ENCODE peak calls at places on chromosome 6, in five cellular contexts. F, W, T, R and B are unnamed samples.

GRCh38 chr6:12119085-12119588 is 107.0 kb downstream of the HIVEP1 start:
- DNase-seq in F (no peak), W (no peak), T (no peak), R (no peak), B (no peak)

GRCh38 chr6:106026748-106027147 is 59.4 kb upstream of the PRDM1 start:
- DNase-seq in F (no peak), W (no peak), T (no peak), R (no peak), B (no peak)

GRCh38 chr6:136249336-136249735 is 775 bp downstream of the MTFR2 start:
- DNase-seq in F (no peak), W (no peak), T (no peak), R (no peak), B (no peak)

GRCh38 chr6:1771324-1771723 is 161.6 kb downstream of the FOXC1 start:
- DNase-seq in F (no peak), W (no peak), T (no peak), R (no peak), B (no peak)

GRCh38 chr6:53361549-53362031 is 12.8 kb upstream of the ELOVL5 start:
- DNase-seq in F (no peak), W (no peak), T (no peak), R (no peak), B (no peak)

GRCh38 chr6:26043389-26044139 is 43.7 kb upstream of the HFE start:
- DNase-seq in F (peak; percentile 87), W (no peak), T (peak; percentile 76), R (peak; percentile 82), B (no peak)

GRCh38 chr6:151275566-151275965 is 35.8 kb downstream of the AKAP12 start:
- DNase-seq in F (no peak), W (no peak), T (no peak), R (no peak), B (no peak)

GRCh38 chr6:170032197-170032596 is 258.7 kb downstream of the DLL1 start:
- DNase-seq in F (no peak), W (no peak), T (peak; percentile 22), R (peak; percentile 5), B (no peak)

GRCh38 chr6:143325379-143326140 is 124.9 kb downstream of the ADAT2 start:
- DNase-seq in F (no peak), W (no peak), T (no peak), R (no peak), B (no peak)

GRCh38 chr6:13733178-13733851 is 21.7 kb upstream of the RANBP9 start:
- DNase-seq in F (peak; percentile 84), W (no peak), T (peak; percentile 44), R (peak; percentile 66), B (no peak)

GRCh38 chr6:125743604-125744003 is 5.8 kb upstream of the HEY2 start:
- DNase-seq in F (no peak), W (no peak), T (no peak), R (no peak), B (no peak)

GRCh38 chr6:144334150-144334708 is 49.1 kb downstream of the UTRN start:
- DNase-seq in F (no peak), W (no peak), T (no peak), R (peak; percentile 65), B (no peak)

GRCh38 chr6:47733879-47734558 is 35.6 kb downstream of the ADGRF4 start:
- DNase-seq in F (peak; percentile 13), W (peak; percentile 26), T (no peak), R (no peak), B (no peak)

GRCh38 chr6:95589067-95589466 is 11.7 kb downstream of the MANEA start:
- DNase-seq in F (no peak), W (no peak), T (no peak), R (no peak), B (no peak)

GRCh38 chr6:8814440-8815000 is 379.2 kb upstream of the SLC35B3 start:
- DNase-seq in F (no peak), W (no peak), T (no peak), R (no peak), B (no peak)

GRCh38 chr6:13700232-13700631 is 11.4 kb downstream of the RANBP9 start:
- DNase-seq in F (no peak), W (no peak), T (no peak), R (no peak), B (no peak)

GRCh38 chr6:139311826-139312225 is 20.0 kb upstream of the TXLNB start:
- DNase-seq in F (no peak), W (no peak), T (no peak), R (no peak), B (no peak)

GRCh38 chr6:43040542-43041257 is 13.0 kb downstream of the CUL7 start:
- DNase-seq in F (no peak), W (no peak), T (no peak), R (no peak), B (no peak)

GRCh38 chr6:21845018-21845417 is 251.5 kb downstream of the SOX4 start:
- DNase-seq in F (no peak), W (no peak), T (no peak), R (no peak), B (no peak)

GRCh38 chr6:107179004-107179403 is 63.7 kb upstream of the BEND3 start:
- DNase-seq in F (peak; percentile 7), W (peak; percentile 7), T (no peak), R (no peak), B (no peak)

GRCh38 chr6:25197116-25197515 is 82.1 kb upstream of the CARMIL1 start:
- DNase-seq in F (no peak), W (no peak), T (no peak), R (no peak), B (no peak)

GRCh38 chr6:152776833-152777232 is 26.2 kb downstream of the VIP start:
- DNase-seq in F (no peak), W (no peak), T (no peak), R (no peak), B (no peak)

GRCh38 chr6:21265264-21266044 is 328.1 kb upstream of the SOX4 start:
- DNase-seq in F (no peak), W (no peak), T (no peak), R (no peak), B (no peak)

DNA sequence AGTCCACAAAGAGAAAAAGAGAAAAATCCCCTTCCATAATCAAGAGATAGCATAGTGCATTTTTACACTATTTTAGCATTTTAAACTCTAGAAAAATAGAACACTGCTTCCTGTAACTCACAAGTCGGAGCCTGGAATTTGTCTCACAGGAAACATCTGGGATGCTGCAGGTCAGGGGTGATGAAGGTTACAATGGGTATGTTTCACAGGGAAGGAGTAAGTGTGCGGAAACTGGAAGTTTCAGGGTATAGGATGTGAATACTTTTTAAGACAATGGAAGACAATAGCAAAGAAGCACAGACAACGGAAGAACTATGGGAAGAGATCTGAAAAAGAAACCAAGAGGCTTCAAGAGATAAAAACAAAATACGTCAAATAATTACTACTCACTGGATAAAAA is 361.0 kb upstream of the MARCKS start:
- DNase-seq in F (no peak), W (no peak), T (no peak), R (no peak), B (no peak)
- TF ChIP-seq POLR2A in F (no peak), W (no peak), T (no peak), R (no peak), B (no peak)

GRCh38 chr6:89562114-89562815 is 76.3 kb downstream of the LYRM2 start:
- DNase-seq in F (no peak), W (no peak), T (no peak), R (no peak), B (no peak)
- TF ChIP-seq POLR2AphosphoS5 in F (no peak), W (no peak), T (no peak), R (no peak), B (no peak)

GRCh38 chr6:44255848-44256247 is 1.5 kb downstream of the SLC35B2 start:
- DNase-seq in F (no peak), W (no peak), T (no peak), R (no peak), B (no peak)

GRCh38 chr6:44256291-44257006 is 879 bp downstream of the SLC35B2 start:
- DNase-seq in F (no peak), W (no peak), T (peak; percentile 48), R (peak; percentile 38), B (no peak)

GRCh38 chr6:44258325-44258863 is 1.1 kb upstream of the SLC35B2 start:
- DNase-seq in F (no peak), W (no peak), T (no peak), R (no peak), B (no peak)

GRCh38 chr6:44257753-44258324 is 511 bp upstream of the SLC35B2 start:
- DNase-seq in F (no peak), W (no peak), T (no peak), R (no peak), B (no peak)

GRCh38 chr6:44257007-44257752 is at the start of gene SLC35B2:
- DNase-seq in F (peak; percentile 43), W (no peak), T (peak; percentile 68), R (peak; percentile 70), B (no peak)
- TF ChIP-seq POLR2A in F (peak; percentile 60), W (peak; percentile 47), T (no peak), R (peak; percentile 68), B (no peak)

DNA sequence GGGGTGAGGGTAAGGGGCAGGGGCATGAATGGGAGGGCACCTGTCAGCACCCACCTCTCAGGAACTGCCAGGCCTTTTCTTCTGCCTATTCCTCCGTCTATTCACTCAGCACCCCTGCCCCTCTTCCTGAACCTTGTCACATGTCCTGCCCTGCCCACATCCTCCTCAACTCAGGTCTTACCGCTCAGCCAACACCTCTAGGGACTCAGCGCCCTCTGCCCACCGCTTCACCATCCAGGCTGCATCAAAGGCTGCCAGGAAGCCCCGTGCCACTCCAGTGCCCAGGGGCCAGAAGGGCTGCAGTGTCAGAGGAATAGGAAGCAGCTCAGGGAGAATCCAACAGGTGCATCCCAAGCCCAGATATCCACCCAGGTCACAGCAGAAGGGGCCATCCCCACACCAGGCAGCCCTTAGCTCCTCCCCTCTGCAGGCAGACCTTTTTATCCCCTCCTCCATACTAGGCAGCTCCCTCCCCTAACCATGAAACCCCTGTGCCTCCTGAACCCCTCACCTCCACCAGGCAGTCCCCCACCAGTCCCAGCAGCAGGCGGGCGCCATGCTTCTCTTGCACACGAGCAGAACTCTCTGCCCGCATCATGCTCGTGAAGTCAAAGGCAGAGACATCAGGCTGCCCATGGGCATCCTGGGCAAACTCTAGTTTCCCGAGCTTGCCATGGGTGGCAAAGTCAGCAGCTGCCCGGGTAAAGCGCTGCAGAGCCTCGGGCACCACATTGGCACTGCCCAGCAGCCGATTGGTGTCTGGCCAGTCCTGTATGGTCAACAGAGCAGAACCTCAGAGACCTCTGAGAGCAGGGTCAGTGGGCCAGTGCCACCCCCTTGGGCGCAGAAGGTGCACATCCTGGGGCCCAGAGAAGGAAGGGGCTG is 5.5 kb downstream of the MICAL1 start:
- DNase-seq in F (no peak), W (no peak), T (no peak), R (peak; percentile 43), B (no peak)
- TF ChIP-seq POLR2AphosphoS5 in F (no peak), W (no peak), T (no peak), R (no peak), B (peak; percentile 21)